ENCODE peak calls at places on chromosomes 4 and X, in six cellular contexts. F, G, J, L, V and Z are unnamed samples.

GRCh38 chr4:39259571-39260330 is 77.4 kb downstream of the WDR19 start:
- DNase-seq in F (no peak), G (no peak), J (no peak), L (peak; percentile 86), V (no peak), Z (no peak)

GRCh38 chrX:24425806-24426205 is 39.3 kb upstream of the PDK3 start:
- DNase-seq in F (no peak), G (no peak), J (no peak), L (no peak), V (no peak), Z (no peak)

GRCh38 chr4:121199742-121200561 is 35.8 kb upstream of the TNIP3 start:
- DNase-seq in F (no peak), G (no peak), J (no peak), L (no peak), V (no peak), Z (no peak)

GRCh38 chr4:89538886-89539285 is 231.3 kb upstream of the GPRIN3 start:
- DNase-seq in F (no peak), G (no peak), J (no peak), L (peak; percentile 43), V (no peak), Z (no peak)

GRCh38 chr4:116018831-116019230 is 905.4 kb upstream of the NDST4 start:
- DNase-seq in F (no peak), G (no peak), J (no peak), L (no peak), V (no peak), Z (no peak)

GRCh38 chr4:35836591-35836990 is 407.7 kb downstream of the ARAP2 start:
- DNase-seq in F (no peak), G (no peak), J (no peak), L (no peak), V (no peak), Z (no peak)

GRCh38 chr4:162232349-162232748 is 68.5 kb upstream of the FSTL5 start:
- DNase-seq in F (no peak), G (no peak), J (no peak), L (no peak), V (no peak), Z (no peak)

GRCh38 chr4:8607603-8608481 is 15.3 kb downstream of the CPZ start:
- DNase-seq in F (peak; percentile 70), G (no peak), J (peak; percentile 77), L (no peak), V (no peak), Z (peak; percentile 28)

GRCh38 chrX:96314974-96315373 is 369.7 kb upstream of the DIAPH2 start:
- DNase-seq in F (no peak), G (peak; percentile 5), J (no peak), L (peak; percentile 62), V (peak; percentile 23), Z (no peak)

GRCh38 chrX:53729756-53730155 is 43.2 kb upstream of the HUWE1 start:
- DNase-seq in F (no peak), G (no peak), J (no peak), L (no peak), V (no peak), Z (no peak)

GRCh38 chr4:178812866-178813265 is 1370.6 kb upstream of the AGA start:
- DNase-seq in F (no peak), G (no peak), J (no peak), L (no peak), V (peak; percentile 12), Z (no peak)

DNA sequence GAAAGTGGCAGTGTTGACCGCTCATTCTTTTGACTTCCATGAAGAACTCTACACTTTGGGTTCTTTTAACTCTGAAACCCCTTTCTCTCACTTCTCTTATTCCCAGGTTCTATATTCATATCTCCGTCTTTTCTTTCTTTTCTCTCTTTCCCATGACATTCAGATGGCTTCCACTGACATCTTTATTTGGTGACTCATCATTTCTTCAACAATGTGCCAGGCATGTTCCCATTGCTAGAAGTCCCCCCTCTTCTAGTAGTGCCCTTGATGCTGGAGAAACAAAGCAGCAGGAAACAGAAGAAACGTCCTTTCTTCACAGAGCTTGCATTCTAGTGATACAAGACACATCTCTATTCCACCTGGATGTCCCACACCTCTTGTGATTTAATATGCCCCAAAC is 33.3 kb downstream of the PKD2 start:
- DNase-seq in F (no peak), G (no peak), J (no peak), L (no peak), V (no peak), Z (no peak)
- H3K4me1 ChIP-seq in F (no peaks in the 10 kb centered on the region), G (no peaks in the 10 kb centered on the region), J (no peaks in the 10 kb centered on the region), L (no peaks in the 10 kb centered on the region), V (no peaks in the 10 kb centered on the region), Z (no peaks in the 10 kb centered on the region)

GRCh38 chr4:53906786-53907185 is 157.6 kb downstream of the CHIC2 start:
- DNase-seq in F (no peak), G (no peak), J (peak; percentile 47), L (peak; percentile 28), V (no peak), Z (no peak)

GRCh38 chr4:53905281-53905934 is 159.0 kb downstream of the CHIC2 start:
- DNase-seq in F (no peak), G (no peak), J (no peak), L (peak; percentile 33), V (no peak), Z (no peak)

GRCh38 chr4:53907772-53908171 is 156.6 kb downstream of the CHIC2 start:
- DNase-seq in F (no peak), G (no peak), J (no peak), L (no peak), V (no peak), Z (no peak)

GRCh38 chr4:53905935-53906377 is 158.4 kb downstream of the CHIC2 start:
- DNase-seq in F (peak; percentile 29), G (no peak), J (peak; percentile 76), L (peak; percentile 78), V (peak; percentile 49), Z (peak; percentile 66)

DNA sequence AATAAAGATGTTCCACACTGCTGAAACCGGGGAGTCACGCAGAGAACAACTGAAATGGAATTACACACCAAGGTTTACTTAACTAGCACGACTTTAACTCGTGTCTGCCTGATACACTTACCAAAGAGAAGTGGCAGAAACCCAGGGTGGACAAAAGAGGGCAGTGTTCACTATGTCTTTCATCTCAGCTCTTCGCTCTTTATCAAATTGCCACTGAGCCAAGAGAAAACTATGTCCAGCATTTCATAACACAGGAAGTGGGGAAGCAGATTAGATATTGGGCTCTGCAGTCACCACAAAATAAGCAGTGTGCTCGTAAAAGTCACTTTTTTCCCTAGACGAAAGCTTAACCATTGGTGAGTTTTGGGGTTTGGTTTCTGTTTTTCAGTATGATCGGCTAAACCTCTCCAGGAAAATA is 155.7 kb downstream of the CHIC2 start:
- DNase-seq in F (peak; percentile 38), G (no peak), J (peak; percentile 84), L (peak; percentile 97), V (peak; percentile 77), Z (peak; percentile 29)
- H3K4me2 ChIP-seq in F (peak overlapping the region; percentile 35), G (peak overlapping the region; percentile 79), J (peak overlapping the region; percentile 64), L (peak overlapping the region; percentile 88), V (peak overlapping the region; percentile 76), Z (no peak overlapping the region)

GRCh38 chr4:184288451-184289178 is 70.9 kb upstream of the ENPP6 start:
- DNase-seq in F (no peak), G (no peak), J (peak; percentile 53), L (no peak), V (no peak), Z (peak; percentile 86)
- H3K4me1 ChIP-seq in F (peaks cover 28% of the 10 kb centered on the region), G (peaks cover 10% of the 10 kb centered on the region), J (peaks cover 53% of the 10 kb centered on the region), L (peaks cover 2% of the 10 kb centered on the region), V (no peaks in the 10 kb centered on the region), Z (peaks cover 55% of the 10 kb centered on the region)

GRCh38 chr4:109966891-109967481 is 54.3 kb downstream of the EGF start:
- DNase-seq in F (no peak), G (no peak), J (no peak), L (no peak), V (no peak), Z (no peak)
- H3K4me2 ChIP-seq in F (no peak overlapping the region), G (no peak overlapping the region), J (no peak overlapping the region), L (no peak overlapping the region), V (no peak overlapping the region), Z (no peak overlapping the region)

DNA sequence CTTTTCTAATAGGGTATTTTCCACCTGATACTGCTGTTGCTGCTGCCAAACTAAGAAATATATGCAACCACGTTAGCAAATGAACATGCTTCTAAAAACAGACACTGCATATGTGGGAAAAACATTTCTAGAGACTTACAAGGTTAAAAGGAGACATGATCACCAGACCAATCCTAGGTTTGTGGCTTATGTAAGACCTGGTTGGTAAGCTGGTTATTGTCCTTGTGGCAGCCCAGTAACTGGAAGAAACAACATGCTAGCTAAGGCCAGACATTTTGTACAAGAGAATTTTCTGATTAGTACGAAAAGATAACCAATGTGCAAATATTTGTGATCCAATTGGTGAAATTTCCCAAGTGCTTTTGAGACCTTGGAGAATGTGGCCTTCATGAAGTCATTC is 112.0 kb downstream of the AFF2 start:
- DNase-seq in F (no peak), G (no peak), J (no peak), L (no peak), V (no peak), Z (no peak)
- H3K4me1 ChIP-seq in F (no peaks in the 10 kb centered on the region), G (no peaks in the 10 kb centered on the region), J (peaks cover 57% of the 10 kb centered on the region), L (no peaks in the 10 kb centered on the region), V (no peaks in the 10 kb centered on the region), Z (no peaks in the 10 kb centered on the region)